ENCODE peak calls at places on chromosome 1, in nine cellular contexts. One of them, this sample, is unnamed.

GRCh38 chr1:227740401-227740960 is 5.2 kb downstream of the SNAP47 start:
- DNase-seq in breast epithelium: peak
- DNase-seq in IMR-90: no peak
- DNase-seq in CD4-positive, CD25-positive, alpha-beta regulatory T cell: no peak
- DNase-seq in NT2/D1: no peak
- DNase-seq in mammary epithelial cell: no peak
- DNase-seq in GM06990: no peak
- DNase-seq in ovary: peak
- DNase-seq in lower leg skin: peak
- DNase-seq in this sample: no peak

GRCh38 chr1:85596947-85597346 is 16.4 kb downstream of the CCN1 start:
- DNase-seq in NT2/D1: no peak
- DNase-seq in mammary epithelial cell: no peak
- DNase-seq in CD4-positive, CD25-positive, alpha-beta regulatory T cell: no peak
- DNase-seq in breast epithelium: no peak
- DNase-seq in lower leg skin: no peak
- DNase-seq in ovary: no peak
- DNase-seq in IMR-90: no peak
- DNase-seq in GM06990: no peak
- DNase-seq in this sample: no peak

GRCh38 chr1:218459878-218460277 is 114.7 kb downstream of the TGFB2 start:
- DNase-seq in IMR-90: peak
- DNase-seq in NT2/D1: peak
- DNase-seq in lower leg skin: no peak
- DNase-seq in GM06990: no peak
- DNase-seq in ovary: no peak
- DNase-seq in CD4-positive, CD25-positive, alpha-beta regulatory T cell: no peak
- DNase-seq in mammary epithelial cell: peak
- DNase-seq in breast epithelium: no peak
- DNase-seq in this sample: peak

GRCh38 chr1:214844319-214844718 is 238.2 kb upstream of the KCNK2 start:
- DNase-seq in CD4-positive, CD25-positive, alpha-beta regulatory T cell: no peak
- DNase-seq in IMR-90: no peak
- DNase-seq in NT2/D1: no peak
- DNase-seq in lower leg skin: no peak
- DNase-seq in mammary epithelial cell: no peak
- DNase-seq in breast epithelium: no peak
- DNase-seq in ovary: no peak
- DNase-seq in GM06990: no peak
- DNase-seq in this sample: no peak

GRCh38 chr1:242854466-242854865 is 330.0 kb upstream of the PLD5 start:
- DNase-seq in NT2/D1: no peak
- DNase-seq in breast epithelium: no peak
- DNase-seq in CD4-positive, CD25-positive, alpha-beta regulatory T cell: no peak
- DNase-seq in GM06990: no peak
- DNase-seq in ovary: no peak
- DNase-seq in IMR-90: no peak
- DNase-seq in lower leg skin: no peak
- DNase-seq in mammary epithelial cell: no peak
- DNase-seq in this sample: no peak

GRCh38 chr1:215566556-215567490 is at the start of gene KCTD3:
- DNase-seq in lower leg skin: peak
- DNase-seq in CD4-positive, CD25-positive, alpha-beta regulatory T cell: no peak
- DNase-seq in IMR-90: peak
- DNase-seq in ovary: peak
- DNase-seq in mammary epithelial cell: peak
- DNase-seq in GM06990: peak
- DNase-seq in breast epithelium: peak
- DNase-seq in NT2/D1: peak
- DNase-seq in this sample: peak

GRCh38 chr1:68974447-68974846 is 477.6 kb upstream of the DEPDC1 start:
- DNase-seq in ovary: no peak
- DNase-seq in CD4-positive, CD25-positive, alpha-beta regulatory T cell: no peak
- DNase-seq in GM06990: no peak
- DNase-seq in lower leg skin: no peak
- DNase-seq in IMR-90: no peak
- DNase-seq in mammary epithelial cell: no peak
- DNase-seq in breast epithelium: no peak
- DNase-seq in NT2/D1: no peak
- DNase-seq in this sample: no peak

GRCh38 chr1:17233675-17234074 is 15.2 kb upstream of the PADI3 start:
- DNase-seq in lower leg skin: peak
- DNase-seq in breast epithelium: peak
- DNase-seq in ovary: peak
- DNase-seq in mammary epithelial cell: peak
- DNase-seq in IMR-90: peak
- DNase-seq in CD4-positive, CD25-positive, alpha-beta regulatory T cell: no peak
- DNase-seq in GM06990: no peak
- DNase-seq in NT2/D1: no peak
- DNase-seq in this sample: peak

GRCh38 chr1:226979115-226979516 is 39.0 kb downstream of the COQ8A start:
- DNase-seq in ovary: peak
- DNase-seq in breast epithelium: no peak
- DNase-seq in lower leg skin: no peak
- DNase-seq in GM06990: no peak
- DNase-seq in NT2/D1: no peak
- DNase-seq in mammary epithelial cell: no peak
- DNase-seq in CD4-positive, CD25-positive, alpha-beta regulatory T cell: no peak
- DNase-seq in IMR-90: no peak
- DNase-seq in this sample: no peak

GRCh38 chr1:41862411-41863221 is 56.1 kb downstream of the HIVEP3 start:
- DNase-seq in breast epithelium: no peak
- DNase-seq in CD4-positive, CD25-positive, alpha-beta regulatory T cell: no peak
- DNase-seq in ovary: no peak
- DNase-seq in lower leg skin: no peak
- DNase-seq in IMR-90: peak
- DNase-seq in mammary epithelial cell: peak
- DNase-seq in GM06990: no peak
- DNase-seq in NT2/D1: no peak
- DNase-seq in this sample: peak

GRCh38 chr1:244324176-244324883 is 127.4 kb downstream of the ADSS2 start:
- DNase-seq in IMR-90: no peak
- DNase-seq in CD4-positive, CD25-positive, alpha-beta regulatory T cell: no peak
- DNase-seq in ovary: no peak
- DNase-seq in NT2/D1: no peak
- DNase-seq in breast epithelium: no peak
- DNase-seq in lower leg skin: peak
- DNase-seq in GM06990: no peak
- DNase-seq in mammary epithelial cell: no peak
- DNase-seq in this sample: no peak
- H3K4me3 ChIP-seq in IMR-90: no peak
- H3K4me3 ChIP-seq in CD4-positive, CD25-positive, alpha-beta regulatory T cell: peak
- H3K4me3 ChIP-seq in ovary: no peak
- H3K4me3 ChIP-seq in NT2/D1: no peak
- H3K4me3 ChIP-seq in breast epithelium: no peak
- H3K4me3 ChIP-seq in lower leg skin: no peak
- H3K4me3 ChIP-seq in GM06990: peak
- H3K4me3 ChIP-seq in mammary epithelial cell: no peak
- H3K4me3 ChIP-seq in this sample: no peak

GRCh38 chr1:35120458-35121133 is 41.4 kb downstream of the ZMYM1 start:
- DNase-seq in breast epithelium: no peak
- DNase-seq in mammary epithelial cell: no peak
- DNase-seq in lower leg skin: no peak
- DNase-seq in IMR-90: peak
- DNase-seq in CD4-positive, CD25-positive, alpha-beta regulatory T cell: no peak
- DNase-seq in GM06990: peak
- DNase-seq in NT2/D1: no peak
- DNase-seq in ovary: peak
- DNase-seq in this sample: no peak
- H3K4me3 ChIP-seq in breast epithelium: peak
- H3K4me3 ChIP-seq in mammary epithelial cell: no peak
- H3K4me3 ChIP-seq in lower leg skin: no peak
- H3K4me3 ChIP-seq in IMR-90: peak
- H3K4me3 ChIP-seq in CD4-positive, CD25-positive, alpha-beta regulatory T cell: no peak
- H3K4me3 ChIP-seq in GM06990: peak
- H3K4me3 ChIP-seq in NT2/D1: no peak
- H3K4me3 ChIP-seq in ovary: peak
- H3K4me3 ChIP-seq in this sample: no peak

DNA sequence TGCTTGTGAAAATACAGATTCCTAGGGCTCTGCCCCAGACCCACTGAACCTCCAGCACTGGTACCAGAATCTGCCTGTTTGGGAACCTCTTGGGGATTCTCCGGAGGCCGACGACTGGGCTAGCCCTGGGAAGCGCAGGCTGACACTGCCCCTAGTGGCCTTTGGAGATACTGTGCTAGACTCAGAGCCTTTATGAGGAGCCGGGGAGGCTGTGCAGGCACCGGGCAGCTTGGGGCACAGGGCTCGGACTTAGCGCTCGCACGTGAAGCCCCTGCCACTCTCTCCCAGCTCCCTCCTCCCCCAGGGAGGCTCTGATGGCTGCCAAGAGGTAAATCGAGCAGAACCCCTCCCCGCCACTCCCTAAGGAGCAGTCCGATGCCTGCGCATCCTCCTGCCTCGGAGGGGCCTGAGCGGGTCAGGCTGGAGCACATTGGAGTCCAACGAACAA is 144.6 kb upstream of the TNR start:
- DNase-seq in CD4-positive, CD25-positive, alpha-beta regulatory T cell: no peak
- DNase-seq in NT2/D1: peak
- DNase-seq in IMR-90: peak
- DNase-seq in GM06990: peak
- DNase-seq in mammary epithelial cell: peak
- DNase-seq in breast epithelium: no peak
- DNase-seq in lower leg skin: peak
- DNase-seq in ovary: peak
- DNase-seq in this sample: peak
- H3K4me3 ChIP-seq in CD4-positive, CD25-positive, alpha-beta regulatory T cell: no peak
- H3K4me3 ChIP-seq in NT2/D1: peak
- H3K4me3 ChIP-seq in IMR-90: no peak
- H3K4me3 ChIP-seq in GM06990: no peak
- H3K4me3 ChIP-seq in mammary epithelial cell: no peak
- H3K4me3 ChIP-seq in breast epithelium: no peak
- H3K4me3 ChIP-seq in lower leg skin: no peak
- H3K4me3 ChIP-seq in ovary: no peak
- H3K4me3 ChIP-seq in this sample: no peak

GRCh38 chr1:155860939-155861496 is 1.7 kb downstream of the SYT11 start:
- DNase-seq in IMR-90: no peak
- DNase-seq in GM06990: no peak
- DNase-seq in CD4-positive, CD25-positive, alpha-beta regulatory T cell: no peak
- DNase-seq in lower leg skin: no peak
- DNase-seq in ovary: no peak
- DNase-seq in NT2/D1: no peak
- DNase-seq in breast epithelium: no peak
- DNase-seq in mammary epithelial cell: no peak
- DNase-seq in this sample: no peak
- H3K4me3 ChIP-seq in IMR-90: peak
- H3K4me3 ChIP-seq in GM06990: peak
- H3K4me3 ChIP-seq in CD4-positive, CD25-positive, alpha-beta regulatory T cell: no peak
- H3K4me3 ChIP-seq in lower leg skin: no peak
- H3K4me3 ChIP-seq in ovary: peak
- H3K4me3 ChIP-seq in NT2/D1: peak
- H3K4me3 ChIP-seq in breast epithelium: peak
- H3K4me3 ChIP-seq in mammary epithelial cell: no peak
- H3K4me3 ChIP-seq in this sample: no peak

GRCh38 chr1:236794585-236795034 is 482 bp upstream of the MTR start:
- DNase-seq in CD4-positive, CD25-positive, alpha-beta regulatory T cell: no peak
- DNase-seq in ovary: no peak
- DNase-seq in IMR-90: no peak
- DNase-seq in NT2/D1: no peak
- DNase-seq in GM06990: no peak
- DNase-seq in lower leg skin: no peak
- DNase-seq in mammary epithelial cell: no peak
- DNase-seq in breast epithelium: no peak
- DNase-seq in this sample: no peak
- H3K4me3 ChIP-seq in CD4-positive, CD25-positive, alpha-beta regulatory T cell: peak
- H3K4me3 ChIP-seq in ovary: peak
- H3K4me3 ChIP-seq in IMR-90: peak
- H3K4me3 ChIP-seq in NT2/D1: peak
- H3K4me3 ChIP-seq in GM06990: peak
- H3K4me3 ChIP-seq in lower leg skin: no peak
- H3K4me3 ChIP-seq in mammary epithelial cell: peak
- H3K4me3 ChIP-seq in breast epithelium: peak
- H3K4me3 ChIP-seq in this sample: peak

This sample was measured in epithelial cell of esophagus.